ENCODE peak calls at places on chromosomes 2 and 18, in five cellular contexts. W is tibial artery, X is endothelial cell, O is GM10248, K is NCI-H774. E is an unnamed sample.
A peak's percentile ranks its signal among the peaks of the same experiment; 100 is the strongest.

GRCh38 chr2:132668986-132669853 is 785 bp downstream of the LYPD1 start:
- DNase-seq in X (peak; percentile 18), K (peak; percentile 32), W (peak; percentile 59), O (no peak), E (no peak)

GRCh38 chr2:135667045-135667444 is 74.6 kb upstream of the UBXN4 start:
- DNase-seq in K (no peak), O (no peak), W (no peak), X (no peak), E (no peak)

GRCh38 chr2:109109342-109109741 is 19.7 kb upstream of the SH3RF3 start:
- DNase-seq in W (no peak), O (no peak), X (no peak), K (no peak), E (no peak)

GRCh38 chr18:46160050-46160798 is 56.0 kb downstream of the HAUS1 start:
- DNase-seq in K (no peak), W (no peak), O (no peak), X (no peak), E (no peak)

GRCh38 chr2:15808221-15808574 is 132.2 kb upstream of the MYCN start:
- DNase-seq in X (no peak), W (no peak), K (no peak), O (no peak), E (peak; percentile 25)

GRCh38 chr2:158730621-158730905 is 64.6 kb upstream of the DAPL1 start:
- DNase-seq in K (no peak), X (no peak), O (no peak), W (no peak), E (no peak)

GRCh38 chr2:107545851-107546250 is 280.8 kb upstream of the RGPD4 start:
- DNase-seq in X (no peak), W (no peak), O (no peak), K (no peak), E (no peak)

GRCh38 chr2:221129657-221130056 is 442.4 kb downstream of the EPHA4 start:
- DNase-seq in K (no peak), O (no peak), X (no peak), W (no peak), E (no peak)

GRCh38 chr2:10375570-10376266 is 72.4 kb downstream of the ODC1 start:
- DNase-seq in W (no peak), X (no peak), O (peak; percentile 65), K (no peak), E (no peak)

GRCh38 chr2:17822452-17823117 is 6.3 kb downstream of the MSGN1 start:
- DNase-seq in X (no peak), W (no peak), K (no peak), O (no peak), E (no peak)

GRCh38 chr18:46536215-46536874 is 120.7 kb downstream of the LOXHD1 start:
- DNase-seq in K (no peak), X (no peak), W (no peak), O (no peak), E (no peak)

GRCh38 chr2:180352620-180353019 is 345.5 kb upstream of the CWC22 start:
- DNase-seq in O (no peak), W (no peak), X (no peak), K (no peak), E (no peak)

GRCh38 chr2:151238527-151239487 is 22.9 kb downstream of the RBM43 start:
- DNase-seq in W (no peak), K (peak; percentile 57), O (peak; percentile 59), X (peak; percentile 54), E (no peak)

GRCh38 chr2:198097628-198098027 is 293.2 kb downstream of the PLCL1 start:
- DNase-seq in W (no peak), K (no peak), X (no peak), O (no peak), E (no peak)

GRCh38 chr2:213995400-213996105 is 415.3 kb upstream of the VWC2L start:
- DNase-seq in W (no peak), X (no peak), K (no peak), O (no peak), E (no peak)

GRCh38 chr2:157363612-157364101 is 38.0 kb upstream of the ERMN start:
- DNase-seq in X (no peak), O (no peak), W (no peak), K (no peak), E (no peak)

GRCh38 chr2:23037596-23037995 is 347.4 kb upstream of the KLHL29 start:
- DNase-seq in O (no peak), K (no peak), W (no peak), X (no peak), E (no peak)

GRCh38 chr2:157922341-157922740 is 46.2 kb upstream of the ACVR1 start:
- DNase-seq in O (no peak), K (no peak), W (no peak), X (no peak), E (no peak)